ENCODE peak calls at places on chromosome 18, in eight cellular contexts. One of them, this sample, is unnamed. For H3K36me3, the result is how much of the 10 kb centered on the place peaks cover.

GRCh38 chr18:24009651-24010333 is 4.8 kb upstream of the TTC39C start:
- DNase-seq in transverse colon: no peak
- DNase-seq in adrenal gland: no peak
- DNase-seq in ovary: no peak
- DNase-seq in body of pancreas: no peak
- DNase-seq in IMR-90: no peak
- DNase-seq in endothelial cell of umbilical vein: no peak
- DNase-seq in uterus: no peak
- DNase-seq in this sample: peak

GRCh38 chr18:4017479-4017878 is 437.6 kb downstream of the DLGAP1 start:
- DNase-seq in ovary: no peak
- DNase-seq in endothelial cell of umbilical vein: no peak
- DNase-seq in IMR-90: peak
- DNase-seq in adrenal gland: no peak
- DNase-seq in transverse colon: no peak
- DNase-seq in uterus: no peak
- DNase-seq in body of pancreas: no peak
- DNase-seq in this sample: no peak

GRCh38 chr18:49021433-49022129 is 70.8 kb upstream of the SMAD7 start:
- DNase-seq in transverse colon: peak
- DNase-seq in uterus: no peak
- DNase-seq in IMR-90: peak
- DNase-seq in endothelial cell of umbilical vein: peak
- DNase-seq in adrenal gland: peak
- DNase-seq in body of pancreas: peak
- DNase-seq in ovary: peak
- DNase-seq in this sample: no peak

GRCh38 chr18:45871655-45872054 is 46.2 kb downstream of the SIGLEC15 start:
- DNase-seq in endothelial cell of umbilical vein: no peak
- DNase-seq in body of pancreas: no peak
- DNase-seq in uterus: no peak
- DNase-seq in adrenal gland: no peak
- DNase-seq in ovary: no peak
- DNase-seq in IMR-90: peak
- DNase-seq in transverse colon: no peak
- DNase-seq in this sample: no peak

GRCh38 chr18:22166070-22166972 is 3.1 kb upstream of the GATA6 start:
- DNase-seq in body of pancreas: peak
- DNase-seq in ovary: peak
- DNase-seq in uterus: peak
- DNase-seq in IMR-90: no peak
- DNase-seq in transverse colon: peak
- DNase-seq in adrenal gland: peak
- DNase-seq in endothelial cell of umbilical vein: peak
- DNase-seq in this sample: no peak

GRCh38 chr18:56238576-56238975 is 399.8 kb downstream of the TXNL1 start:
- DNase-seq in endothelial cell of umbilical vein: no peak
- DNase-seq in body of pancreas: no peak
- DNase-seq in IMR-90: no peak
- DNase-seq in adrenal gland: no peak
- DNase-seq in uterus: no peak
- DNase-seq in transverse colon: no peak
- DNase-seq in ovary: no peak
- DNase-seq in this sample: no peak

GRCh38 chr18:36352384-36352783 is 54.9 kb downstream of the FHOD3 start:
- DNase-seq in adrenal gland: peak
- DNase-seq in uterus: no peak
- DNase-seq in IMR-90: peak
- DNase-seq in transverse colon: no peak
- DNase-seq in body of pancreas: peak
- DNase-seq in endothelial cell of umbilical vein: no peak
- DNase-seq in ovary: no peak
- DNase-seq in this sample: peak

GRCh38 chr18:47109049-47109448 is 41.3 kb downstream of the HDHD2 start:
- DNase-seq in adrenal gland: no peak
- DNase-seq in body of pancreas: no peak
- DNase-seq in endothelial cell of umbilical vein: no peak
- DNase-seq in uterus: no peak
- DNase-seq in transverse colon: no peak
- DNase-seq in IMR-90: no peak
- DNase-seq in ovary: no peak
- DNase-seq in this sample: no peak

GRCh38 chr18:9741821-9742541 is 33.9 kb downstream of the RAB31 start:
- DNase-seq in transverse colon: no peak
- DNase-seq in ovary: no peak
- DNase-seq in body of pancreas: no peak
- DNase-seq in adrenal gland: peak
- DNase-seq in endothelial cell of umbilical vein: peak
- DNase-seq in IMR-90: no peak
- DNase-seq in uterus: no peak
- DNase-seq in this sample: peak

GRCh38 chr18:66966171-66966570 is 362.3 kb upstream of the CDH19 start:
- DNase-seq in adrenal gland: no peak
- DNase-seq in ovary: no peak
- DNase-seq in uterus: no peak
- DNase-seq in body of pancreas: no peak
- DNase-seq in endothelial cell of umbilical vein: no peak
- DNase-seq in IMR-90: no peak
- DNase-seq in transverse colon: no peak
- DNase-seq in this sample: no peak

GRCh38 chr18:2908946-2909335 is 62.1 kb downstream of the EMILIN2 start:
- DNase-seq in adrenal gland: no peak
- DNase-seq in ovary: no peak
- DNase-seq in transverse colon: no peak
- DNase-seq in body of pancreas: no peak
- DNase-seq in IMR-90: no peak
- DNase-seq in endothelial cell of umbilical vein: no peak
- DNase-seq in uterus: no peak
- DNase-seq in this sample: no peak
- H3K36me3 ChIP-seq in adrenal gland: under half
- H3K36me3 ChIP-seq in ovary: under half
- H3K36me3 ChIP-seq in transverse colon: under half
- H3K36me3 ChIP-seq in body of pancreas: under half
- H3K36me3 ChIP-seq in IMR-90: under half
- H3K36me3 ChIP-seq in endothelial cell of umbilical vein: under half
- H3K36me3 ChIP-seq in uterus: under half
- H3K36me3 ChIP-seq in this sample: under half

DNA sequence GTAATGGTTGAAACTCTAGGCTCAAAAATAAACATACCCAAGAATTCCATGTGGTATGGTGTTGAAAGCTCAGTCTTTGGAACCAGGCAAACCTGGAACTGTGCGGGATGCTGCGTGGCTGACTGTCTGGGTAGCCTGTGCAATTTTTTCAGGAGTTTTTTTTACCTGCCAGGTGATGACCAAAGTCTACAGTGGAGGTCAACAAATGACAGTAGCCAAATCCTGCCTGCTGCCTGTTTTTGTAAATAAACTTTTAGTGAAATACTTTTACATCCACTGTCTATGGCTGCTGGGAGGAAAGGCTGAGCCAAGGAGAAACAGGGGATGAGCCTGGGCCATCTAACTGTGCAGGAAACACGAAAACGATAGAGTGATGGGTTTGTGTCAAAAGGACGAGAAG is 240.6 kb downstream of the PIEZO2 start:
- DNase-seq in adrenal gland: no peak
- DNase-seq in IMR-90: no peak
- DNase-seq in uterus: no peak
- DNase-seq in transverse colon: no peak
- DNase-seq in body of pancreas: no peak
- DNase-seq in endothelial cell of umbilical vein: no peak
- DNase-seq in ovary: no peak
- DNase-seq in this sample: peak
- H3K4me3 ChIP-seq in adrenal gland: no peak
- H3K4me3 ChIP-seq in IMR-90: no peak
- H3K4me3 ChIP-seq in uterus: no peak
- H3K4me3 ChIP-seq in transverse colon: no peak
- H3K4me3 ChIP-seq in body of pancreas: no peak
- H3K4me3 ChIP-seq in endothelial cell of umbilical vein: no peak
- H3K4me3 ChIP-seq in ovary: no peak
- H3K4me3 ChIP-seq in this sample: no peak

DNA sequence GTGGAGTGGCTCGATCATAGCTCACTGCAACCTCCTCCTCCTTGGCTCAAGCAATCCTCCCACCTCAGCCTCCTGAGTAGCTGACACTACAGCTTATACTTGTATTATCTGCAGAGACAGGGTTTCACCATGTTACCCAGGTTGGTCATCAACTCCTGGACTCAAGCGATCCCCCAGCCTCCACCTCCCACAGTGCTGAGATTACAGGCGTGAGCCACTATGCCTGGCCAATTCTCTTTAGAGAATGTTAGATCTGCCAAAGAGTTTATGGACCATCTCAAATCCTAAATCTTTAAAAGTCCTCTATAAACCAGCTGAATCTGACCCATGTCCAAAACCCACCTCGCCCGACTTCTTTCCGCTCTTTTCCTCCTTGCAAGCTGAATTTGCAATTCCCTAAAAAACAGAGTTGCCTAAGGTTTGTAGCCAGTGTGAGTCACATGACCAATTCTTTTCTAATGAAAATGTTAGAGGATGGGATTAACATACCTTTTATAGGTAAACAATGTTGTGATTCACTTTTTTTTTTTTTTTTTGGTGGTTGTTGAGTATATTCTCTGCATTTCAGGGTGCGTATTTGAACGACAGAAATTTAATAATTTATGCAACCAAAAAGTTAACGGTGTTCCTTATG is 2.4 kb upstream of the PMAIP1 start:
- DNase-seq in body of pancreas: no peak
- DNase-seq in ovary: no peak
- DNase-seq in IMR-90: no peak
- DNase-seq in transverse colon: no peak
- DNase-seq in uterus: no peak
- DNase-seq in adrenal gland: no peak
- DNase-seq in endothelial cell of umbilical vein: no peak
- DNase-seq in this sample: no peak
- TF ChIP-seq POLR2A in body of pancreas: no peak
- TF ChIP-seq POLR2A in ovary: no peak
- TF ChIP-seq POLR2A in IMR-90: no peak
- TF ChIP-seq POLR2A in transverse colon: no peak
- TF ChIP-seq POLR2A in uterus: no peak
- TF ChIP-seq POLR2A in adrenal gland: no peak
- TF ChIP-seq POLR2A in endothelial cell of umbilical vein: no peak
- TF ChIP-seq POLR2A in this sample: no peak

GRCh38 chr18:57555134-57555533 is 31.4 kb downstream of the FECH start:
- DNase-seq in endothelial cell of umbilical vein: no peak
- DNase-seq in transverse colon: no peak
- DNase-seq in body of pancreas: no peak
- DNase-seq in ovary: no peak
- DNase-seq in IMR-90: no peak
- DNase-seq in adrenal gland: no peak
- DNase-seq in uterus: no peak
- DNase-seq in this sample: no peak
- H3K36me3 ChIP-seq in endothelial cell of umbilical vein: under half
- H3K36me3 ChIP-seq in transverse colon: under half
- H3K36me3 ChIP-seq in body of pancreas: under half
- H3K36me3 ChIP-seq in ovary: under half
- H3K36me3 ChIP-seq in IMR-90: under half
- H3K36me3 ChIP-seq in adrenal gland: under half
- H3K36me3 ChIP-seq in uterus: under half
- H3K36me3 ChIP-seq in this sample: half or more

DNA sequence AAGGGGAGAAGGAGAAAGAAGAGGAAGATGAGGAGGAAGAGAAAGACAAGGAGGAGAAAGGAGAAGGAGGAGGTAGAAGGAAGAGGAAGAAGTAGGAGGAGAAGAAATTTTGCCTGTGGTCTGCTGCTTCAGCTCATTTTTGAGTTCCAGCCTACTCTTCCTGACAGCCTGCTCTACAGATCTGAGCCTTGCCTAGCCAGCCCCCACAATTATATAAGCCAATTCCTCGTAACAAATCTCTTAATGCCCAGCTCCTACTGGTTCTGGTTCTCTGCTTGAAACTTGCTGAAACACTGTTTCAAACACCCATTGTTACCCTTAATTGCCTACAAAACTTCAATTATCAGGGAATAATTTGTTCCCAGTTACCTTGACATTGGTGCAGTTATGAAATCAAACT is 1014.2 kb upstream of the CELF4 start:
- DNase-seq in adrenal gland: no peak
- DNase-seq in ovary: no peak
- DNase-seq in transverse colon: no peak
- DNase-seq in uterus: no peak
- DNase-seq in IMR-90: no peak
- DNase-seq in endothelial cell of umbilical vein: no peak
- DNase-seq in body of pancreas: no peak
- DNase-seq in this sample: no peak
- H3K4me3 ChIP-seq in adrenal gland: no peak
- H3K4me3 ChIP-seq in ovary: no peak
- H3K4me3 ChIP-seq in transverse colon: no peak
- H3K4me3 ChIP-seq in uterus: no peak
- H3K4me3 ChIP-seq in IMR-90: no peak
- H3K4me3 ChIP-seq in endothelial cell of umbilical vein: no peak
- H3K4me3 ChIP-seq in body of pancreas: no peak
- H3K4me3 ChIP-seq in this sample: no peak

DNA sequence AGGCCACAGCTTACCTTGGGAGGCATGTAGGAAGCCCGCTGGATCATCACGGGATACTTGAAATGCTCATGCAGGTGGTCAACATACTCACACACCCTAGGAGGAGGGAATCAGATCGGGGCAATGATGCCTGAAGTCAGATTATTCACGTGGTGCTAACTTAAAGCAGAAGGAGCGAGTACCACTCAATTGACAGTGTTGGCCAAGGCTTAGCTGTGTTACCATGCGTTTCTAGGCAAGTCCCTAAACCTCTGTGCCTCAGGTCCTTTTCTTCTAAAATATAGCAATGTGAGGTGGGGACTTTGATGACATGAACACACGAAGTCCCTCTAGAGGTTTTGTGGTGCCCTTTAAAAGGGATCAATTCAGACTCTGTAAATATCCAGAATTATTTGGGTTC is 17.9 kb downstream of the TYMS start:
- DNase-seq in adrenal gland: no peak
- DNase-seq in transverse colon: no peak
- DNase-seq in uterus: no peak
- DNase-seq in endothelial cell of umbilical vein: no peak
- DNase-seq in body of pancreas: no peak
- DNase-seq in IMR-90: no peak
- DNase-seq in ovary: no peak
- DNase-seq in this sample: no peak
- TF ChIP-seq POLR2A in adrenal gland: no peak
- TF ChIP-seq POLR2A in transverse colon: no peak
- TF ChIP-seq POLR2A in uterus: no peak
- TF ChIP-seq POLR2A in endothelial cell of umbilical vein: no peak
- TF ChIP-seq POLR2A in body of pancreas: no peak
- TF ChIP-seq POLR2A in IMR-90: no peak
- TF ChIP-seq POLR2A in ovary: no peak
- TF ChIP-seq POLR2A in this sample: no peak

This sample was measured in esophagus muscularis mucosa.